ENCODE peak calls at places on chromosomes 12 and 14, in five cellular contexts. N is cardiac fibroblast, R is right atrium auricular region, P is GM23338, Z is IMR-90. U is an unnamed sample.

GRCh38 chr14:98513558-98513957 is 758.4 kb downstream of the BCL11B start:
- DNase-seq in P (no peak), Z (no peak), N (no peak), R (no peak), U (peak)

GRCh38 chr14:104719343-104719742 is 4.7 kb upstream of the ADSS1 start:
- DNase-seq in R (no peak), P (no peak), N (no peak), Z (no peak), U (no peak)

GRCh38 chr12:34406228-34406995 is 384.1 kb downstream of the ALG10 start:
- DNase-seq in R (peak), Z (no peak), P (no peak), N (no peak), U (no peak)

GRCh38 chr14:59126714-59127436 is 61.6 kb upstream of the DAAM1 start:
- DNase-seq in P (peak), Z (peak), N (peak), R (no peak), U (peak)

GRCh38 chr12:66050610-66051009 is 79.9 kb downstream of the LLPH start:
- DNase-seq in P (no peak), R (no peak), Z (no peak), N (no peak), U (no peak)

GRCh38 chr14:100486025-100486828 is 101.0 kb downstream of the BEGAIN start:
- DNase-seq in P (peak), Z (peak), N (peak), R (no peak), U (peak)

GRCh38 chr14:78088941-78089340 is 81.2 kb upstream of the NRXN3 start:
- DNase-seq in N (no peak), P (peak), R (peak), Z (no peak), U (no peak)

GRCh38 chr14:60250318-60251035 is 1.5 kb downstream of the PPM1A start:
- DNase-seq in N (peak), P (peak), Z (peak), R (no peak), U (peak)

GRCh38 chr12:53217049-53217929 is 10.2 kb upstream of the ITGB7 start:
- DNase-seq in Z (no peak), R (no peak), P (peak), N (peak), U (peak)

GRCh38 chr12:5043589-5044419 is at the start of gene KCNA5:
- DNase-seq in P (peak), N (no peak), R (no peak), Z (no peak), U (no peak)

GRCh38 chr12:47758834-47759690 is at the start of gene RAPGEF3:
- DNase-seq in R (peak), N (peak), P (peak), Z (peak), U (peak)

DNA sequence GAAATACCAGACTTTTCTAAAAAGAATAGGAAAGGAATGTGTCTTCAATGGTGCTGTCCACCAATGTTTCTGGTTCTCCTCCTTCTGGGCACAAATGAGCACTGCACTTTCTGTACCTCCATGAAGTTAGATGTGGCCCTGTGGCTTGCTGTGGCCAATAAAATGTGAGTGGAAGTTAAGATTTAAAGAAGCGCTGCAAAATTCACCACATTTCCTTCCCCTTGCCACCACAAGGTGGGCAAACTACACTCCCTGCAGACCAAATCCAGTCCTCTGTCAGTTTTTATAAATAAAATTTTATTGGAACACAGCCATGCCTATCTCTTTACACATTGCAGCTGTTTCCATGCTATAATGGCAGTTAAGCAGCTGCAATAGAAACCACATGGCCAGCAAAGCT is 141.4 kb upstream of the TMPO start:
- DNase-seq in Z (no peak), R (no peak), N (peak), P (peak), U (peak)
- TF ChIP-seq CTCF in Z (no peak), R (no peak), N (peak), P (peak), U (peak)

GRCh38 chr14:34246206-34246605 is 215.8 kb downstream of the SPTSSA start:
- DNase-seq in Z (no peak), R (no peak), N (no peak), P (no peak), U (no peak)

GRCh38 chr14:34251662-34252061 is 210.4 kb downstream of the SPTSSA start:
- DNase-seq in Z (no peak), N (no peak), R (no peak), P (no peak), U (no peak)

GRCh38 chr14:34250959-34251358 is 211.1 kb downstream of the SPTSSA start:
- DNase-seq in N (no peak), Z (no peak), P (no peak), R (no peak), U (no peak)

GRCh38 chr14:34243401-34243800 is 218.6 kb downstream of the SPTSSA start:
- DNase-seq in N (no peak), R (no peak), Z (no peak), P (no peak), U (no peak)

GRCh38 chr14:34247605-34248004 is 214.4 kb downstream of the SPTSSA start:
- DNase-seq in P (no peak), N (no peak), Z (no peak), R (no peak), U (no peak)
- TF ChIP-seq CTCF in P (no peak), N (no peak), Z (no peak), R (no peak), U (no peak)

DNA sequence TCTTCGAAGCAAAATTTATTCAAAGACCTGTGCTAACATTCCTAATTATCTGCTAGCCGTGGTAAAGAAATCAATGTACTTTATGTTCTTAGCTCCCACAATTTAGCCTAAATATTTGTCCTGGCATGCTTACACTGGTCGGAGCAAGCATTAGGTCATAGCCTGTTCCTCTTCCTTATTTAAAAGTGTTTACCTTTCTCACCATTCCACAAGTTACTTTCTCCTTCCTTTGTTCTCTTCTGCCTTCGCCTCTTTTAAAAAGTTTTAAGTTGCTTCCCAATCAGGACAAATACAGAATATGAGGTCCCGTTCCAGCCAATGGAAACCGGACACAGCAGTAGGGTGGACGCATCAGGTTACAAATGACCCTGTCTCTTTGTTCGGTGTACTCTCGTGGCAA is 11.6 kb downstream of the CDK2AP1 start:
- DNase-seq in Z (no peak), P (no peak), N (no peak), R (no peak), U (peak)
- TF ChIP-seq CTCF in Z (no peak), P (no peak), N (no peak), R (no peak), U (no peak)

GRCh38 chr12:68665016-68665569 is 21.7 kb upstream of the NUP107 start:
- DNase-seq in N (peak), P (no peak), R (no peak), Z (no peak), U (no peak)
- TF ChIP-seq CTCF in N (no peak), P (no peak), R (no peak), Z (no peak), U (no peak)

GRCh38 chr12:78101946-78102635 is 271.4 kb downstream of the NAV3 start:
- DNase-seq in Z (no peak), N (no peak), R (no peak), P (peak), U (no peak)
- TF ChIP-seq CTCF in Z (no peak), N (no peak), R (no peak), P (peak), U (peak)

GRCh38 chr12:130761537-130762318 is 45.6 kb upstream of the RIMBP2 start:
- DNase-seq in R (no peak), P (peak), Z (peak), N (peak), U (peak)
- TF ChIP-seq CTCF in R (peak), P (peak), Z (peak), N (peak), U (peak)